ENCODE peak calls at places on chromosome 22, in seven cellular contexts. Q is foreskin fibroblast; Z is naive B cell; H is heart right ventricle; U is CD8-positive, alpha-beta memory T cell; F is head of caudate nucleus; X is neural crest cell. G is an unnamed sample.

GRCh38 chr22:40588726-40589125 is 47.8 kb downstream of the MRTFA start:
- DNase-seq in Q (peak), Z (no peak), H (no peak), U (no peak), F (no peak), X (no peak), G (no peak)

GRCh38 chr22:38754247-38755154 is 1.3 kb downstream of the SUN2 start:
- DNase-seq in Q (peak), Z (no peak), H (peak), U (no peak), F (peak), X (no peak), G (no peak)

GRCh38 chr22:24845036-24845918 is 39.3 kb downstream of the SGSM1 start:
- DNase-seq in Q (peak), Z (no peak), H (no peak), U (peak), F (no peak), X (no peak), G (no peak)

GRCh38 chr22:20951932-20952380 is 15.1 kb upstream of the AIFM3 start:
- DNase-seq in Q (no peak), Z (no peak), H (no peak), U (no peak), F (no peak), X (no peak), G (no peak)

GRCh38 chr22:20111045-20111688 is 4.7 kb upstream of the RANBP1 start:
- DNase-seq in Q (no peak), Z (no peak), H (no peak), U (peak), F (no peak), X (no peak), G (peak)

GRCh38 chr22:49460662-49461371 is 366.9 kb downstream of the BRD1 start:
- DNase-seq in Q (no peak), Z (no peak), H (no peak), U (no peak), F (no peak), X (no peak), G (no peak)

GRCh38 chr22:39457546-39458442 is 982 bp downstream of the MGAT3 start:
- DNase-seq in Q (no peak), Z (no peak), H (no peak), U (no peak), F (peak), X (no peak), G (peak)

GRCh38 chr22:49017769-49018330 is 809.8 kb downstream of the BRD1 start:
- DNase-seq in Q (no peak), Z (no peak), H (no peak), U (no peak), F (no peak), X (no peak), G (no peak)

GRCh38 chr22:28802595-28803087 is 2.3 kb upstream of the XBP1 start:
- DNase-seq in Q (no peak), Z (no peak), H (no peak), U (no peak), F (no peak), X (no peak), G (no peak)

GRCh38 chr22:44422742-44423370 is 75.2 kb downstream of the RTL6 start:
- DNase-seq in Q (no peak), Z (no peak), H (no peak), U (no peak), F (no peak), X (no peak), G (no peak)

GRCh38 chr22:19611590-19611989 is 87.4 kb upstream of the CLDN5 start:
- DNase-seq in Q (no peak), Z (no peak), H (no peak), U (no peak), F (no peak), X (no peak), G (no peak)

GRCh38 chr22:43449205-43449830 is 37.5 kb downstream of the MPPED1 start:
- DNase-seq in Q (no peak), Z (no peak), H (no peak), U (no peak), F (no peak), X (no peak), G (no peak)

GRCh38 chr22:20977516-20978170 is 4.5 kb upstream of the LZTR1 start:
- DNase-seq in Q (no peak), Z (no peak), H (no peak), U (no peak), F (no peak), X (no peak), G (no peak)

GRCh38 chr22:24578355-24579241 is 14.3 kb downstream of the LRRC75B start:
- DNase-seq in Q (no peak), Z (no peak), H (no peak), U (no peak), F (no peak), X (no peak), G (no peak)

GRCh38 chr22:45238431-45239377 is 2.0 kb downstream of the KIAA0930 start:
- DNase-seq in Q (no peak), Z (no peak), H (no peak), U (no peak), F (no peak), X (no peak), G (no peak)

GRCh38 chr22:43887391-43887790 is 4.4 kb downstream of the PNPLA5 start:
- DNase-seq in Q (no peak), Z (no peak), H (no peak), U (no peak), F (no peak), X (no peak), G (no peak)

GRCh38 chr22:28889625-28890024 is 6.3 kb downstream of the ZNRF3 start:
- DNase-seq in Q (no peak), Z (no peak), H (no peak), U (no peak), F (no peak), X (no peak), G (no peak)

GRCh38 chr22:30286813-30287625 is 2.3 kb downstream of the CASTOR1 start:
- DNase-seq in Q (no peak), Z (peak), H (peak), U (peak), F (no peak), X (peak), G (peak)

GRCh38 chr22:49951986-49952896 is 8.3 kb upstream of the PIM3 start:
- DNase-seq in Q (peak), Z (no peak), H (no peak), U (no peak), F (no peak), X (no peak), G (no peak)

GRCh38 chr22:35523167-35523928 is 17.3 kb upstream of the RASD2 start:
- DNase-seq in Q (no peak), Z (no peak), H (no peak), U (no peak), F (no peak), X (no peak), G (no peak)

GRCh38 chr22:45225732-45226560 is 14.7 kb downstream of the KIAA0930 start:
- DNase-seq in Q (peak), Z (no peak), H (no peak), U (no peak), F (peak), X (no peak), G (no peak)

GRCh38 chr22:29004647-29005371 is 56.8 kb downstream of the C22orf31 start:
- DNase-seq in Q (no peak), Z (no peak), H (peak), U (no peak), F (peak), X (peak), G (peak)

GRCh38 chr22:18954333-18954732 is 18.2 kb upstream of the PRODH start:
- DNase-seq in Q (peak), Z (peak), H (peak), U (peak), F (peak), X (peak), G (peak)

GRCh38 chr22:43817402-43817801 is 5.3 kb upstream of the EFCAB6 start:
- DNase-seq in Q (no peak), Z (no peak), H (no peak), U (no peak), F (no peak), X (no peak), G (no peak)

GRCh38 chr22:43860126-43860525 is 2.2 kb downstream of the SULT4A1 start:
- DNase-seq in Q (no peak), Z (no peak), H (no peak), U (no peak), F (no peak), X (no peak), G (peak)

GRCh38 chr22:39299829-39300178 is 19.6 kb downstream of the RPL3 start:
- DNase-seq in Q (no peak), Z (no peak), H (peak), U (no peak), F (no peak), X (no peak), G (no peak)

GRCh38 chr22:37994982-37995381 is 10.6 kb upstream of the SOX10 start:
- DNase-seq in Q (no peak), Z (no peak), H (no peak), U (no peak), F (no peak), X (no peak), G (no peak)

GRCh38 chr22:39530692-39531331 is 1.7 kb downstream of the RPS19BP1 start:
- DNase-seq in Q (no peak), Z (peak), H (no peak), U (no peak), F (no peak), X (peak), G (no peak)

GRCh38 chr22:46606886-46607285 is 13.3 kb upstream of the GRAMD4 start:
- DNase-seq in Q (no peak), Z (no peak), H (no peak), U (no peak), F (no peak), X (no peak), G (no peak)

GRCh38 chr22:50271519-50271970 is 1.4 kb upstream of the MAPK11 start:
- DNase-seq in Q (no peak), Z (peak), H (peak), U (peak), F (peak), X (peak), G (peak)

GRCh38 chr22:47439643-47440265 is 677.3 kb downstream of the TBC1D22A start:
- DNase-seq in Q (no peak), Z (no peak), H (no peak), U (no peak), F (no peak), X (no peak), G (no peak)

GRCh38 chr22:22590136-22590891 is 31.2 kb upstream of the PRAME start:
- DNase-seq in Q (no peak), Z (no peak), H (no peak), U (no peak), F (no peak), X (no peak), G (no peak)

GRCh38 chr22:30422481-30423295 is 2.9 kb upstream of the MTFP1 start:
- DNase-seq in Q (peak), Z (no peak), H (peak), U (no peak), F (peak), X (no peak), G (no peak)

GRCh38 chr22:29216873-29217666 is 11.4 kb downstream of the EMID1 start:
- DNase-seq in Q (peak), Z (no peak), H (no peak), U (no peak), F (peak), X (no peak), G (peak)

GRCh38 chr22:45318168-45318557 is 8.4 kb downstream of the FAM118A start:
- DNase-seq in Q (peak), Z (peak), H (peak), U (peak), F (peak), X (no peak), G (no peak)

GRCh38 chr22:27752771-27753170 is 48.8 kb downstream of the MN1 start:
- DNase-seq in Q (peak), Z (no peak), H (peak), U (no peak), F (peak), X (no peak), G (no peak)